ENCODE peak calls at places on chromosomes 12 and 14, in four cellular contexts. W is dorsolateral prefrontal cortex, L is lower leg skin, Z is HCT116. V is an unnamed sample.

GRCh38 chr12:630656-631632 is 32.3 kb downstream of the NINJ2 start:
- DNase-seq in L (no peak), W (no peak), Z (no peak), V (no peak)

GRCh38 chr12:58750484-58750883 is 169.8 kb downstream of the LRIG3 start:
- DNase-seq in W (no peak), L (no peak), Z (no peak), V (peak; percentile 71)

GRCh38 chr12:14656846-14657245 is 39.6 kb downstream of the GUCY2C start:
- DNase-seq in Z (no peak), W (no peak), L (no peak), V (no peak)

GRCh38 chr12:49987620-49988303 is 15.0 kb downstream of the AQP6 start:
- DNase-seq in L (no peak), Z (no peak), W (no peak), V (no peak)

GRCh38 chr12:66495709-66496108 is 183.2 kb downstream of the GRIP1 start:
- DNase-seq in Z (no peak), L (no peak), W (no peak), V (no peak)

GRCh38 chr12:123364532-123365140 is at the start of gene SBNO1:
- DNase-seq in L (peak; percentile 88), W (peak; percentile 78), Z (peak; percentile 75), V (peak; percentile 19)

GRCh38 chr12:72268386-72268785 is 3.8 kb upstream of the TRHDE start:
- DNase-seq in Z (no peak), L (no peak), W (no peak), V (no peak)

GRCh38 chr12:124507188-124508109 is 60.0 kb downstream of the NCOR2 start:
- DNase-seq in L (no peak), W (no peak), Z (no peak), V (no peak)

GRCh38 chr12:54980341-54980740 is 4.2 kb downstream of the TESPA1 start:
- DNase-seq in Z (no peak), L (no peak), W (no peak), V (no peak)

GRCh38 chr12:27347779-27348178 is 15.1 kb downstream of the BMAL2 start:
- DNase-seq in L (no peak), Z (no peak), W (no peak), V (no peak)

GRCh38 chr12:52949413-52950331 is 754 bp downstream of the KRT18 start:
- DNase-seq in W (no peak), L (no peak), Z (peak; percentile 84), V (no peak)

GRCh38 chr12:129489277-129489676 is 414.5 kb downstream of the TMEM132D start:
- DNase-seq in Z (no peak), W (no peak), L (no peak), V (no peak)

GRCh38 chr12:14896477-14897184 is 11.0 kb upstream of the MGP start:
- DNase-seq in W (no peak), L (no peak), Z (no peak), V (peak; percentile 60)

GRCh38 chr12:67919406-67919805 is 69.8 kb upstream of the IFNG-AS1 start:
- DNase-seq in L (no peak), W (no peak), Z (no peak), V (no peak)

GRCh38 chr12:131452444-131452860 is 258.4 kb upstream of the SFSWAP start:
- DNase-seq in Z (no peak), W (no peak), L (no peak), V (no peak)

GRCh38 chr12:19712041-19712440 is 272.7 kb downstream of the AEBP2 start:
- DNase-seq in W (no peak), L (no peak), Z (peak; percentile 33), V (peak; percentile 67)

GRCh38 chr12:75041481-75041880 is 168.2 kb downstream of the KCNC2 start:
- DNase-seq in L (no peak), Z (no peak), W (no peak), V (no peak)

GRCh38 chr12:90974286-90974685 is 19.3 kb upstream of the CCER1 start:
- DNase-seq in Z (no peak), W (no peak), L (no peak), V (no peak)

GRCh38 chr14:99215277-99215676 is 56.7 kb downstream of the BCL11B start:
- DNase-seq in W (no peak), L (no peak), Z (no peak), V (peak; percentile 69)

GRCh38 chr12:107748472-107748871 is 12.5 kb downstream of the PRDM4 start:
- DNase-seq in L (no peak), Z (no peak), W (no peak), V (peak; percentile 37)

GRCh38 chr12:75528272-75528671 is 16.9 kb upstream of the KRR1 start:
- DNase-seq in W (no peak), Z (no peak), L (no peak), V (no peak)

GRCh38 chr14:100654814-100655795 is 67.9 kb upstream of the BEGAIN start:
- DNase-seq in Z (no peak), L (no peak), W (no peak), V (no peak)

GRCh38 chr14:80260649-80261048 is 49.3 kb upstream of the DIO2 start:
- DNase-seq in W (no peak), L (no peak), Z (no peak), V (no peak)

GRCh38 chr12:102232446-102232845 is 34.8 kb upstream of the PMCH start:
- DNase-seq in L (peak; percentile 32), W (no peak), Z (no peak), V (no peak)

GRCh38 chr14:37669242-37669641 is 73.8 kb downstream of the TTC6 start:
- DNase-seq in L (no peak), W (no peak), Z (peak; percentile 2), V (no peak)

GRCh38 chr12:101619868-101620761 is 25.3 kb downstream of the MYBPC1 start:
- DNase-seq in W (no peak), Z (no peak), L (no peak), V (no peak)

GRCh38 chr12:78385541-78385940 is 479.0 kb upstream of the SYT1 start:
- DNase-seq in L (no peak), W (no peak), Z (no peak), V (no peak)

GRCh38 chr14:50139192-50139591 is 22.8 kb upstream of the VCPKMT start:
- DNase-seq in W (no peak), L (no peak), Z (no peak), V (no peak)

DNA sequence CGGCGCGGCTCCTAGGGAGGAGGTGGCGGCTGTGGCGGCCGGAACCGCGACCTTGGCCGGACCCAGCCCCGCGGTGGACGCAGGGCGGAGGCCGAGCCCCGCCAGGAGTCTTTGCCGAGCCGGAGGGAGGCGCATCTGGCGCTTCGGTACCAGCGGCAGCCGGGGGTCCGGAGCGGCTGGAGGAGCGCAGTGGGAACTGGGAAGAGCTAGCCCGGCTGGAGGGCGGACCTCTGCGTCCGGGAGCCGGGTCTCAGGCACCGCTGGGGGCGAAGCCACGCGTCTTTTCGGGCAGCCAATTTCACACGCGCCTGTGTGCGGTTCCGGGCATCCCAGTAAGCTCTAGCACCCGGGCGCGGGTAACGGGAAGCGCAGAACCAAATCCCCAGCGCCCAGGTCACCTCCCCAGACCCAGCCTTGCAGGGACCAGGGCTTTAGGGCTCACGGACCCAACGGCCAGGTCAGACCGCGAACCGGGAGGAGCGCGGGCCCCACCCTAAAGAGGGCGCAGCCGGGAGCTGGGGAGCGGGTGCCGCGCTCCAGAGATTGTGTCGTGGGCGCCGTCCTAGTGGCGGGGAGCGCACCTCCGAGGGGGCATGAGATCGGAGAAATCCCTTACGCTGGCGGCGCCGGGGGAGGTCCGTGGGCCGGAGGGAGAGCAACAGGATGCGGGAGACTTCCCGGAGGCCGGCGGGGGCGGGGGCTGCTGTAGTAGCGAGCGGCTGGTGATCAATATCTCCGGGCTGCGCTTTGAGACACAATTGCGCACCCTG is 89.4 kb downstream of the GALNT8 start:
- DNase-seq in W (no peak), L (no peak), Z (no peak), V (no peak)
- TF ChIP-seq CTCF in W (no peak), L (no peak), Z (no peak), V (no peak)

GRCh38 chr14:106875503-106875902 is 1349.1 kb downstream of the TMEM121 start:
- DNase-seq in W (no peak), Z (no peak), L (no peak), V (no peak)
- TF ChIP-seq CTCF in W (no peak), Z (no peak), L (no peak), V (no peak)

DNA sequence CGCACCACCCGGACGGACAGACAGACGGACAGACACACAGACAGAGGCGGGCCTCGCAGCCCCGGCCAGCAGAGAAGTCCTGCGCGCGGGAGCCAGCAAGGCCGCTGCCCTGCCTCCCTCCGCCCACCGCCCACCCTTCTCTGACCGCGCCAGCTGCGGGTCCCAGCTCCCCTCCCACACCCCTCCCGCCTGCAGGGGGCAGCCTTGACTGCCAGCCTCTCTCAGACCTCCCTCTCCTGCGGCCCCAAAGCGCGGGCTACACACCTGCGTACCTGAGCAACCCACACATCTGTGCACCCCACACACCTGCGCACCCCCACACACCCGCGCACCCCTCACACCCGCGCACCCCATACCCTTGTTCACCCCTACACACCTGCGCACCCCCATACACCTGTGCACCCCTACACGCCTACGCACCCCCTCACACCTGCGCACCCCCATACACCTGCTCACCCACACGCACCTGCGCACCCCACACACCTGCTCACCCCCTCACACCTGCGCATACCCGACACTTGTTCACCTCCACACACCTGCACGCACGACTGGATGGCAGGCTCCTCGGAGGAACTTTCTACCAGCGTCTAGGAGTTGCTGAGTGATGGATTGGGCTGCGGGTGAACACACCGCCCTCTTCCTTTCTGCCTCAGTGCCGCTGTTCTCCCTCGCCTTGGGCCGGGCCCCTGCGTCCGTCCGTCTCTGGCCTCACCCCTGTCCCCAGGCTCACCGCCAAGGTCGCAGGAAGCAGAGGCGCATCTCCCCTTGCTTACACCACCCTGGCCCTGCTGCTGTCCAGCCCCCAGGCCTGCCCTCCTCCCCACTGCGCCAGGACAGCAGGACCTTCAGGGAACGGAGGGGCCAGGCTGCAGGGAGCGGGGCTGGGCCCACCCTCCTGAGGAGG is 20.8 kb upstream of the TMEM106C start:
- DNase-seq in L (no peak), Z (no peak), W (no peak), V (no peak)
- TF ChIP-seq CTCF in L (no peak), Z (peak; percentile 47), W (no peak), V (peak; percentile 15)

GRCh38 chr12:118164798-118165486 is 29.0 kb downstream of the PEBP1 start:
- DNase-seq in L (no peak), W (no peak), Z (peak; percentile 18), V (no peak)
- TF ChIP-seq CTCF in L (no peak), W (peak; percentile 51), Z (peak; percentile 73), V (peak; percentile 45)

GRCh38 chr14:55434805-55435174 is 5.6 kb downstream of the TBPL2 start:
- DNase-seq in W (no peak), L (no peak), Z (no peak), V (no peak)

GRCh38 chr14:55430024-55430690 is 10.3 kb downstream of the TBPL2 start:
- DNase-seq in L (peak; percentile 62), Z (peak; percentile 66), W (no peak), V (no peak)

GRCh38 chr14:55433880-55434804 is 6.3 kb downstream of the TBPL2 start:
- DNase-seq in W (no peak), L (no peak), Z (no peak), V (no peak)

GRCh38 chr14:55436530-55436929 is 3.9 kb downstream of the TBPL2 start:
- DNase-seq in W (no peak), L (no peak), Z (no peak), V (no peak)

DNA sequence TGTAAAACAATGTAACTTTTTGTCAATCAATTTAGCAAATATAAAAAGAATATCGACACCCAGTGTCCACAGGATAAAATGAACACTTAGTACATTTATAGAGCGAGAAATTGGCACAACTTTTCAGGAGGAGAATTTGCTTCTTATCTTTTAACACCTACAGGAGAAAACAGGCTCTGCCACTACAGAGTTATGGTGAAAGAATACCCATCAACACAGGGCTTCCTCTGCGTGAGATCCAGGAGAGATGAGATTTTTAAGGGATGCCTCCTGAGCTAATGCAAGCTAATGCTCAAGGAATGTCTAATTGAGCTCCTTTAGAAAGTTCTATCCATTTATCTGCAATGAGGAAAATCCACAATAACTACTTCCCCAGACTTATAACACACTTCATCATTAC is 7.8 kb downstream of the TBPL2 start:
- DNase-seq in L (no peak), Z (no peak), W (no peak), V (no peak)
- TF ChIP-seq CTCF in L (no peak), Z (no peak), W (no peak), V (no peak)